ENCODE peak calls at places on chromosomes 2 and 18, in nine cellular contexts. M is retinal pigment epithelial cell, K is brain microvascular endothelial cell, A is GM23338, P is breast epithelium, C is cardiac muscle cell, S is uterus, T is stomach, I is A549. U is an unnamed sample.

GRCh38 chr2:218168635-218169462 is 2.1 kb upstream of the CXCR1 start:
- DNase-seq in M (no peak), K (peak; percentile 26), A (peak; percentile 91), P (no peak), C (peak; percentile 48), S (peak; percentile 39), T (peak; percentile 73), I (peak; percentile 35), U (peak; percentile 54)

GRCh38 chr2:184455616-184456015 is 142.7 kb upstream of the ZNF804A start:
- DNase-seq in M (no peak), K (no peak), A (no peak), P (no peak), C (no peak), S (no peak), T (no peak), I (no peak), U (no peak)

GRCh38 chr2:113218283-113219091 is 44.7 kb downstream of the PSD4 start:
- DNase-seq in M (no peak), K (no peak), A (no peak), P (peak; percentile 62), C (no peak), S (no peak), T (no peak), I (peak; percentile 86), U (no peak)

GRCh38 chr18:9631814-9632496 is 17.6 kb upstream of the PPP4R1 start:
- DNase-seq in M (peak; percentile 93), K (peak; percentile 85), A (no peak), P (no peak), C (peak; percentile 82), S (no peak), T (no peak), I (peak; percentile 62), U (no peak)

GRCh38 chr2:85584857-85585780 is 888 bp downstream of the VAMP5 start:
- DNase-seq in M (no peak), K (no peak), A (peak; percentile 29), P (no peak), C (peak; percentile 64), S (peak; percentile 42), T (peak; percentile 54), I (peak; percentile 62), U (no peak)

GRCh38 chr2:35846-36245 is 10.5 kb downstream of the FAM110C start:
- DNase-seq in M (no peak), K (no peak), A (no peak), P (no peak), C (no peak), S (no peak), T (peak; percentile 75), I (no peak), U (no peak)

GRCh38 chr2:144671695-144672094 is 151.8 kb upstream of the ZEB2 start:
- DNase-seq in M (no peak), K (peak; percentile 51), A (no peak), P (no peak), C (no peak), S (no peak), T (no peak), I (no peak), U (no peak)

GRCh38 chr2:75204833-75205232 is 5.5 kb upstream of the TACR1 start:
- DNase-seq in M (no peak), K (no peak), A (no peak), P (no peak), C (no peak), S (no peak), T (no peak), I (no peak), U (no peak)

GRCh38 chr2:61988462-61989366 is 83.2 kb downstream of the COMMD1 start:
- DNase-seq in M (peak; percentile 39), K (peak; percentile 47), A (no peak), P (no peak), C (no peak), S (no peak), T (no peak), I (no peak), U (no peak)

GRCh38 chr18:50560681-50561629 is 1.1 kb downstream of the MAPK4 start:
- DNase-seq in M (no peak), K (no peak), A (peak; percentile 62), P (no peak), C (no peak), S (peak; percentile 13), T (no peak), I (no peak), U (peak; percentile 12)
- H3K4me3 ChIP-seq in M (peak overlapping the region; percentile 47), K (peak overlapping the region; percentile 41), A (peak overlapping the region; percentile 85), P (peak overlapping the region; percentile 81), C (peak overlapping the region; percentile 76), S (peak overlapping the region; percentile 61), T (peak overlapping the region; percentile 67), I (peak overlapping the region; percentile 52), U (peak overlapping the region; percentile 92)

GRCh38 chr2:222752731-222753130 is 81.3 kb downstream of the MOGAT1 start:
- DNase-seq in M (peak; percentile 88), K (no peak), A (no peak), P (no peak), C (no peak), S (no peak), T (no peak), I (no peak), U (peak; percentile 81)

GRCh38 chr2:222753251-222753824 is 81.9 kb downstream of the MOGAT1 start:
- DNase-seq in M (no peak), K (no peak), A (no peak), P (no peak), C (peak; percentile 55), S (no peak), T (no peak), I (no peak), U (peak; percentile 33)

GRCh38 chr2:222756951-222757645 is 85.6 kb downstream of the MOGAT1 start:
- DNase-seq in M (no peak), K (peak; percentile 59), A (no peak), P (no peak), C (peak; percentile 41), S (no peak), T (no peak), I (peak; percentile 68), U (no peak)

GRCh38 chr2:222754324-222754723 is 82.9 kb downstream of the MOGAT1 start:
- DNase-seq in M (no peak), K (no peak), A (no peak), P (no peak), C (no peak), S (no peak), T (no peak), I (no peak), U (no peak)

DNA sequence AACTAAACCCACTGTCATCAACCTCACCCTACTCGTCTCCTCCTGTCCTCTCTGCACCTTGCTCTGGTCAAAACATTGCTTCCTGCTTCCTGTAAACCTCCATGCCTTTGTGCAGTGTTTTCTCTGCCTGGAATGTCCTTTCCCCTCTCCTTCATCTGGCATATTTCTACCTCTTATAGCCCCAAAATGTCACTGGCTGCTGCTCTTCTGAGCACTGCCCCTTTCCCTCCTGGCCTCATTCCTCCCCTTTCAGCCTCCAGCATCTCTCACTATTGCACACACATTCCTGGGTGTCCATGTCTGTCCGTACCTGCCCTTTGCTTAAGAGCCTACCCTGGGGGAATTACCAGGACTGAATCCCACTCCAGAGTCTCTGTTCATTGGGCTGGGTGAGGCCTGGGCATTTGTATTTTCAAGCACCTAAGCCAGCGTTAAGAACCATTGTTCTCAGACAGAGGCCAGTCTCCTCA is 84.9 kb downstream of the MOGAT1 start:
- DNase-seq in M (no peak), K (no peak), A (no peak), P (no peak), C (no peak), S (no peak), T (no peak), I (no peak), U (no peak)
- H3K4me3 ChIP-seq in M (no peak overlapping the region), K (no peak overlapping the region), A (no peak overlapping the region), P (no peak overlapping the region), C (no peak overlapping the region), S (no peak overlapping the region), T (no peak overlapping the region), I (no peak overlapping the region), U (no peak overlapping the region)

DNA sequence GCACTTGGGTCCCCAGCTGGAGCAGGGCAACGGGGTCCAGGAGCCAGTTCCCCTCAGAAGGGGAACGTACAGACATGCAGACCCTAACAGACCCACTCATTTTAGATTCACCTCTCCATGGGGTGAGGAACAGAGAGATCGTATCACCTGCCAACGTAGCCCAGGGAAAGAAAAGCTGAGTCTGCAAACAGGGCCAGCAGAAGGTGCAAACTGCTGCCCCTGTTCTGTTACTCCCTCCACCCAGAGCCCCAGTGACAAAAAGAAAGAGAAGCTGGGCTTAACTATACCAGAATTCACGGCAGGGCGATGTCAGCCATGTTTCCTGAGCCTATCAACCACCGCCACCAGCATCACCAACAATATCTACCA is 817 bp upstream of the HS1BP3 start:
- DNase-seq in M (no peak), K (no peak), A (no peak), P (no peak), C (no peak), S (no peak), T (no peak), I (no peak), U (no peak)
- H3K4me3 ChIP-seq in M (peak overlapping the region; percentile 70), K (peak overlapping the region; percentile 72), A (peak overlapping the region; percentile 81), P (peak overlapping the region; percentile 90), C (no peak overlapping the region), S (peak overlapping the region; percentile 78), T (peak overlapping the region; percentile 91), I (peak overlapping the region; percentile 89), U (no peak overlapping the region)

DNA sequence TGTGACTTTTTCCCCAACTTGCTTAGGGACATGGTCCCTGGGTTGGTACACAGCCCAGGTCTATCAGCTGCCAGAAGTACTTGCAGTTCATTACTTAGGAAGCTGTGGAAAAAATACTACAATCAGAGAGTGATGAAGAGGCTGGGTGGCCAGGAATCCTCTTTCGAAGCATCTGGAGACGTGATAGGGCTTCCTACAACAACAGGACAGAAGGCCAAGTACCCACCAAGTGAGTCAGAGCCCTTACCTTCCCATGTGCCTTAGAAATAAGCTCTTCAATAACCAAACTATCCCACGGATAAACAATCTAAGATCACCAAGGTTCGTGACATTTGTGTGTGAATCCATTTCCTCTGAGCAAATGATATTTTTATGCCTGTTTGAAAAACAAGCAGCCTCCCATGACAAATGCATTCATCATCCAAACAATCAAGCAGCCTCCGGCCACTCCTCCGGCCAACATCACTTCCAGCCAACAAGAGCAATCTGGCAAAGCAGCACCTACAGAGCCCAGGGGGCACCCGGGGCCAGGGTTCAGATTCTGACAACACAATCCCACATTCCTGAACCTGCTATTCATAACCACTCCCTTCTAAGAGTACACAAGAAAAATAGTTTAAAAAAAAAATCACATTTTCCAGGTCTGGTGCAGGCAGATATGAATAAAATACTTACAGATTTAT is 26.4 kb downstream of the TBC1D8 start:
- DNase-seq in M (peak; percentile 62), K (peak; percentile 76), A (no peak), P (no peak), C (peak; percentile 78), S (peak; percentile 73), T (peak; percentile 78), I (peak; percentile 91), U (no peak)
- H3K4me3 ChIP-seq in M (no peak overlapping the region), K (no peak overlapping the region), A (no peak overlapping the region), P (peak overlapping the region; percentile 17), C (no peak overlapping the region), S (peak overlapping the region; percentile 13), T (no peak overlapping the region), I (peak overlapping the region; percentile 19), U (no peak overlapping the region)

U was measured in neuronal stem cell.